ENCODE peak calls at places on chromosome 11, in nine cellular contexts. M is CD4-positive, alpha-beta memory T cell; Q is prostate gland; Z is activated CD4-positive, alpha-beta T cell treated with anti-CD3 and anti-CD28 coated beads, Interleukin-2, amount 50 U/mL, for 48 hours; E is A172; D is stimulated activated CD4-positive, alpha-beta T cell treated with anti-CD3 and anti-CD28 coated beads, Interleukin-2, amount 100 ng/mL, for 48 hours; G is M059J; C is GM23248; L is activated naive CD8-positive, alpha-beta T cell treated with anti-CD3 and anti-CD28 coated beads, Interleukin-2, amount 50 U/mL, for 24 hours. I is an unnamed sample.

GRCh38 chr11:111417011-111417765 is 38.1 kb upstream of the POU2AF1 start:
- DNase-seq in M (no peak), Q (no peak), Z (no peak), E (no peak), D (no peak), G (no peak), C (no peak), L (peak; percentile 36), I (no peak)

GRCh38 chr11:70399681-70400112 is 1.4 kb downstream of the CTTN start:
- DNase-seq in M (no peak), Q (peak; percentile 51), Z (no peak), E (peak; percentile 94), D (no peak), G (peak; percentile 98), C (peak; percentile 98), L (peak; percentile 22), I (no peak)

GRCh38 chr11:113721462-113722066 is 15.5 kb upstream of the TMPRSS5 start:
- DNase-seq in M (no peak), Q (no peak), Z (no peak), E (no peak), D (no peak), G (no peak), C (peak; percentile 9), L (no peak), I (no peak)

GRCh38 chr11:134792044-134792443 is 380.0 kb upstream of the B3GAT1 start:
- DNase-seq in M (no peak), Q (no peak), Z (no peak), E (no peak), D (no peak), G (peak; percentile 65), C (no peak), L (no peak), I (no peak)

GRCh38 chr11:82960000-82960778 is 58.7 kb downstream of the DDIAS start:
- DNase-seq in M (peak; percentile 82), Q (no peak), Z (no peak), E (no peak), D (no peak), G (no peak), C (no peak), L (no peak), I (no peak)

GRCh38 chr11:116513278-116513823 is 259.4 kb downstream of the BUD13 start:
- DNase-seq in M (no peak), Q (no peak), Z (no peak), E (no peak), D (no peak), G (no peak), C (no peak), L (no peak), I (no peak)

GRCh38 chr11:109422755-109423113 is 744 bp downstream of the C11orf87 start:
- DNase-seq in M (no peak), Q (no peak), Z (no peak), E (no peak), D (no peak), G (no peak), C (peak; percentile 58), L (no peak), I (peak; percentile 48)

GRCh38 chr11:33742249-33742851 is 6.1 kb upstream of the CD59 start:
- DNase-seq in M (peak; percentile 15), Q (no peak), Z (no peak), E (peak; percentile 27), D (no peak), G (peak; percentile 39), C (peak; percentile 40), L (no peak), I (peak; percentile 32)

GRCh38 chr11:46555269-46556054 is 38.4 kb downstream of the AMBRA1 start:
- DNase-seq in M (peak; percentile 1), Q (no peak), Z (no peak), E (no peak), D (no peak), G (peak; percentile 27), C (peak; percentile 27), L (no peak), I (no peak)